ENCODE peak calls at places on chromosome 9, in four cellular contexts. Z is stimulated activated naive CD4-positive, alpha-beta T cell; I is NAMALWA; X is NCI-H774. H is an unnamed sample.

GRCh38 chr9:16282718-16283117 is 587.8 kb downstream of the BNC2 start:
- DNase-seq in Z (no peak), I (no peak), X (no peak), H (no peak)

GRCh38 chr9:82601272-82601835 is 461.6 kb downstream of the RASEF start:
- DNase-seq in Z (no peak), I (no peak), X (no peak), H (no peak)

GRCh38 chr9:91186311-91187101 is 175.2 kb downstream of the AUH start:
- DNase-seq in Z (no peak), I (no peak), X (no peak), H (no peak)

GRCh38 chr9:6551126-6551525 is 94.4 kb downstream of the GLDC start:
- DNase-seq in Z (no peak), I (no peak), X (no peak), H (no peak)

GRCh38 chr9:113508111-113508749 is 44.7 kb downstream of the RGS3 start:
- DNase-seq in Z (no peak), I (no peak), X (no peak), H (no peak)

GRCh38 chr9:114302727-114303126 is 20.2 kb upstream of the ORM1 start:
- DNase-seq in Z (no peak), I (no peak), X (no peak), H (no peak)

GRCh38 chr9:111237447-111237846 is 92.6 kb downstream of the OR2K2 start:
- DNase-seq in Z (no peak), I (no peak), X (no peak), H (no peak)

GRCh38 chr9:98823666-98824334 is 16.3 kb downstream of the GALNT12 start:
- DNase-seq in Z (no peak), I (no peak), X (no peak), H (no peak)

GRCh38 chr9:79104216-79104615 is 467.5 kb upstream of the TLE4 start:
- DNase-seq in Z (no peak), I (no peak), X (no peak), H (no peak)

H was measured in CD8-positive, alpha-beta T cell.